ENCODE peak calls at places on chromosomes 16 and 17, in seven cellular contexts. One of them, this sample, is unnamed.

GRCh38 chr17:19022747-19023146 is 18.2 kb upstream of the FAM83G start:
- DNase-seq in left ventricle myocardium inferior: no peak
- DNase-seq in RWPE2: no peak
- DNase-seq in heart left ventricle: no peak
- DNase-seq in body of pancreas: no peak
- DNase-seq in GM12878: no peak
- DNase-seq in lung: no peak
- DNase-seq in this sample: no peak

GRCh38 chr16:9836118-9836736 is 346.0 kb downstream of the GRIN2A start:
- DNase-seq in left ventricle myocardium inferior: no peak
- DNase-seq in RWPE2: no peak
- DNase-seq in heart left ventricle: peak
- DNase-seq in body of pancreas: peak
- DNase-seq in GM12878: no peak
- DNase-seq in lung: no peak
- DNase-seq in this sample: no peak

GRCh38 chr17:41335747-41336146 is 14.9 kb downstream of the KRT33A start:
- DNase-seq in left ventricle myocardium inferior: no peak
- DNase-seq in RWPE2: no peak
- DNase-seq in heart left ventricle: no peak
- DNase-seq in body of pancreas: no peak
- DNase-seq in GM12878: no peak
- DNase-seq in lung: no peak
- DNase-seq in this sample: no peak

GRCh38 chr17:56594528-56595418 is 1.3 kb downstream of the NOG start:
- DNase-seq in left ventricle myocardium inferior: no peak
- DNase-seq in RWPE2: no peak
- DNase-seq in heart left ventricle: no peak
- DNase-seq in body of pancreas: no peak
- DNase-seq in GM12878: no peak
- DNase-seq in lung: no peak
- DNase-seq in this sample: no peak

GRCh38 chr17:14355556-14355955 is 54.7 kb downstream of the HS3ST3B1 start:
- DNase-seq in left ventricle myocardium inferior: no peak
- DNase-seq in RWPE2: no peak
- DNase-seq in heart left ventricle: no peak
- DNase-seq in body of pancreas: no peak
- DNase-seq in GM12878: no peak
- DNase-seq in lung: no peak
- DNase-seq in this sample: no peak

GRCh38 chr17:35698800-35699199 is 32.6 kb upstream of the RASL10B start:
- DNase-seq in left ventricle myocardium inferior: no peak
- DNase-seq in RWPE2: no peak
- DNase-seq in heart left ventricle: no peak
- DNase-seq in body of pancreas: no peak
- DNase-seq in GM12878: no peak
- DNase-seq in lung: no peak
- DNase-seq in this sample: no peak

GRCh38 chr17:45287526-45288264 is 25.8 kb upstream of the SPATA32 start:
- DNase-seq in left ventricle myocardium inferior: no peak
- DNase-seq in RWPE2: no peak
- DNase-seq in heart left ventricle: no peak
- DNase-seq in body of pancreas: no peak
- DNase-seq in GM12878: no peak
- DNase-seq in lung: no peak
- DNase-seq in this sample: no peak

GRCh38 chr16:1640261-1640956 is 28.2 kb downstream of the CRAMP1 start:
- DNase-seq in left ventricle myocardium inferior: no peak
- DNase-seq in RWPE2: no peak
- DNase-seq in heart left ventricle: no peak
- DNase-seq in body of pancreas: no peak
- DNase-seq in GM12878: no peak
- DNase-seq in lung: no peak
- DNase-seq in this sample: no peak

GRCh38 chr16:86925067-86925791 is 346.9 kb downstream of the FOXL1 start:
- DNase-seq in left ventricle myocardium inferior: no peak
- DNase-seq in RWPE2: no peak
- DNase-seq in heart left ventricle: no peak
- DNase-seq in body of pancreas: no peak
- DNase-seq in GM12878: no peak
- DNase-seq in lung: no peak
- DNase-seq in this sample: no peak

GRCh38 chr17:75754378-75755204 is 10.4 kb downstream of the GALK1 start:
- DNase-seq in left ventricle myocardium inferior: no peak
- DNase-seq in RWPE2: no peak
- DNase-seq in heart left ventricle: no peak
- DNase-seq in body of pancreas: no peak
- DNase-seq in GM12878: no peak
- DNase-seq in lung: no peak
- DNase-seq in this sample: no peak

GRCh38 chr17:78774956-78775571 is 7.0 kb downstream of the CYTH1 start:
- DNase-seq in left ventricle myocardium inferior: no peak
- DNase-seq in RWPE2: no peak
- DNase-seq in heart left ventricle: no peak
- DNase-seq in body of pancreas: no peak
- DNase-seq in GM12878: no peak
- DNase-seq in lung: no peak
- DNase-seq in this sample: peak

GRCh38 chr16:53492499-53492898 is 10.5 kb downstream of the AKTIP start:
- DNase-seq in left ventricle myocardium inferior: no peak
- DNase-seq in RWPE2: no peak
- DNase-seq in heart left ventricle: no peak
- DNase-seq in body of pancreas: no peak
- DNase-seq in GM12878: no peak
- DNase-seq in lung: no peak
- DNase-seq in this sample: no peak

GRCh38 chr17:60481604-60482003 is 44.4 kb downstream of the APPBP2 start:
- DNase-seq in left ventricle myocardium inferior: no peak
- DNase-seq in RWPE2: no peak
- DNase-seq in heart left ventricle: no peak
- DNase-seq in body of pancreas: no peak
- DNase-seq in GM12878: no peak
- DNase-seq in lung: no peak
- DNase-seq in this sample: no peak

GRCh38 chr16:85309656-85310587 is 197.7 kb upstream of the CIBAR2 start:
- DNase-seq in left ventricle myocardium inferior: peak
- DNase-seq in RWPE2: no peak
- DNase-seq in heart left ventricle: no peak
- DNase-seq in body of pancreas: no peak
- DNase-seq in GM12878: no peak
- DNase-seq in lung: no peak
- DNase-seq in this sample: no peak

GRCh38 chr16:85312174-85312573 is 199.9 kb upstream of the CIBAR2 start:
- DNase-seq in left ventricle myocardium inferior: no peak
- DNase-seq in RWPE2: no peak
- DNase-seq in heart left ventricle: no peak
- DNase-seq in body of pancreas: no peak
- DNase-seq in GM12878: no peak
- DNase-seq in lung: no peak
- DNase-seq in this sample: no peak

GRCh38 chr16:85312642-85313540 is 200.6 kb upstream of the CIBAR2 start:
- DNase-seq in left ventricle myocardium inferior: no peak
- DNase-seq in RWPE2: no peak
- DNase-seq in heart left ventricle: no peak
- DNase-seq in body of pancreas: no peak
- DNase-seq in GM12878: no peak
- DNase-seq in lung: no peak
- DNase-seq in this sample: no peak

GRCh38 chr16:85311741-85312140 is 199.5 kb upstream of the CIBAR2 start:
- DNase-seq in left ventricle myocardium inferior: no peak
- DNase-seq in RWPE2: no peak
- DNase-seq in heart left ventricle: no peak
- DNase-seq in body of pancreas: no peak
- DNase-seq in GM12878: no peak
- DNase-seq in lung: no peak
- DNase-seq in this sample: no peak

DNA sequence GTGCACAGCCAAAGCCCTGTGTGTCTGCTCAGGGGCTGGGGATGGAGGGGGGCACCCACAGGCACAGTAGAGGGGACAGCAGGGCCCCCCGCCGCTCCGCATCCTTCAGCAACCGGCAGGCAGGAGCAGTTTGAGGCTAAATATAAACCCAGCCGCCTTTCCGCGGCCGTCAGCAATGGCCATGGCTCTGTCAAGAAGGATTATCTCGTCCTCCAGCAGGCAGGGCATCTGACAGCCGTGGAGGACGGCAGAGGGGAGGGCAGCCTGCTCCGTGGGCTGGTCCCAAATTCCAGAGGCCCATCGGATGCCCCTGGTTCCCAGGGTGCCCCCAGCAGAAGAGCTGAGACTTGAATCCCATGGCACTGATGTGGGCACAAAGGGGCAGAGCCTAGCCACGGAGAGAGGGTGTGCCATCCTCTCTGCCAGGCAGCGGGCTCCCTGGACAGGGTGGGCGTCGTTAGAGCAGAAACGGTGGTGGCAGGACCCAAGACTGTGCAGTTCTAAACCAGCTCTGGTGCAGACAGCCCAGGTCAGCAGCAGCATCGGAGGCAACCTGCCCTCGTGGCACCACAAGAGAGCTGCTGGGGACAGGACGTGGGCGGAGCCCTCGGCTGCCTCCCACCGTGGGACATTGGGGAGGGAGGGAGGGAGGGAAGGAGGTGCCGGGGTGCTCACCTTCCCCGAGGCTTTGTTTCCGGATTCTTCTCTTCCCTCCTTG is 198.8 kb upstream of the CIBAR2 start:
- DNase-seq in left ventricle myocardium inferior: peak
- DNase-seq in RWPE2: no peak
- DNase-seq in heart left ventricle: no peak
- DNase-seq in body of pancreas: no peak
- DNase-seq in GM12878: no peak
- DNase-seq in lung: no peak
- DNase-seq in this sample: peak
- H3K4me3 ChIP-seq in left ventricle myocardium inferior: no peak
- H3K4me3 ChIP-seq in RWPE2: no peak
- H3K4me3 ChIP-seq in heart left ventricle: no peak
- H3K4me3 ChIP-seq in body of pancreas: no peak
- H3K4me3 ChIP-seq in GM12878: no peak
- H3K4me3 ChIP-seq in lung: no peak
- H3K4me3 ChIP-seq in this sample: peak

GRCh38 chr17:77034677-77035424 is 105.9 kb upstream of the SEC14L1 start:
- DNase-seq in left ventricle myocardium inferior: no peak
- DNase-seq in RWPE2: no peak
- DNase-seq in heart left ventricle: no peak
- DNase-seq in body of pancreas: no peak
- DNase-seq in GM12878: no peak
- DNase-seq in lung: no peak
- DNase-seq in this sample: no peak

GRCh38 chr17:77037943-77038342 is 102.8 kb upstream of the SEC14L1 start:
- DNase-seq in left ventricle myocardium inferior: no peak
- DNase-seq in RWPE2: no peak
- DNase-seq in heart left ventricle: no peak
- DNase-seq in body of pancreas: no peak
- DNase-seq in GM12878: no peak
- DNase-seq in lung: no peak
- DNase-seq in this sample: no peak

GRCh38 chr17:77035526-77035925 is 105.2 kb upstream of the SEC14L1 start:
- DNase-seq in left ventricle myocardium inferior: no peak
- DNase-seq in RWPE2: no peak
- DNase-seq in heart left ventricle: no peak
- DNase-seq in body of pancreas: no peak
- DNase-seq in GM12878: no peak
- DNase-seq in lung: no peak
- DNase-seq in this sample: no peak

GRCh38 chr17:77036136-77036840 is 104.5 kb upstream of the SEC14L1 start:
- DNase-seq in left ventricle myocardium inferior: no peak
- DNase-seq in RWPE2: no peak
- DNase-seq in heart left ventricle: no peak
- DNase-seq in body of pancreas: no peak
- DNase-seq in GM12878: no peak
- DNase-seq in lung: no peak
- DNase-seq in this sample: no peak

DNA sequence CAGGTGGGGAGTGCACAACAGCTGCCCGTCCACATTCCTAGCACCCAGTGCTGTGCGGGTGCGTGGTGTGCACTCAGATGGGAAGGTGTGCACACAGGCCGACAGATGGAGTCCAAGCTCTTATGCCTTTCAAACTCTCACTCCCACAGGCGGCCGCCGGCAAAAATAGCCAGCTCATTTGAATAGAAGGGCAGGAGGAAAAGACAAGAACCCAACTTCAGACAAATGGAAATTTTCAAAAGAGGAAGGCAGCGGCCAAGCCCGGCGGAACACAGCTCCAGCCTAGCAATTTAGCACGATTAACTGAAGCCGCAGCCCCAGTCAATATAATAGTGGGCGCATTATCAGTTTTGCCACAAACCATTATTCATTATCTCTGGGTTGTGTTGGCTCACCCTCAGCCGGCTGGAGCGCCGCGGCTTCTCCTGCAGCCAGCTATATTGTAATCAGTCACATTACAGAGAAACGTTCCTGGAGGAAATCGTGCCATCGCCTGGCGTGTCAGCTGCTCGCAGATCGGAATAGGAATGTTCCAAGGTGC is 103.9 kb upstream of the SEC14L1 start:
- DNase-seq in left ventricle myocardium inferior: peak
- DNase-seq in RWPE2: no peak
- DNase-seq in heart left ventricle: no peak
- DNase-seq in body of pancreas: no peak
- DNase-seq in GM12878: no peak
- DNase-seq in lung: no peak
- DNase-seq in this sample: no peak
- TF ChIP-seq CTCF in left ventricle myocardium inferior: no peak
- TF ChIP-seq CTCF in RWPE2: peak
- TF ChIP-seq CTCF in heart left ventricle: no peak
- TF ChIP-seq CTCF in body of pancreas: no peak
- TF ChIP-seq CTCF in GM12878: no peak
- TF ChIP-seq CTCF in lung: no peak
- TF ChIP-seq CTCF in this sample: no peak

GRCh38 chr16:57742543-57742942 is 7.0 kb downstream of the KATNB1 start:
- DNase-seq in left ventricle myocardium inferior: no peak
- DNase-seq in RWPE2: no peak
- DNase-seq in heart left ventricle: no peak
- DNase-seq in body of pancreas: no peak
- DNase-seq in GM12878: no peak
- DNase-seq in lung: no peak
- DNase-seq in this sample: no peak
- H3K27ac ChIP-seq in left ventricle myocardium inferior: no peak
- H3K27ac ChIP-seq in RWPE2: no peak
- H3K27ac ChIP-seq in heart left ventricle: no peak
- H3K27ac ChIP-seq in body of pancreas: no peak
- H3K27ac ChIP-seq in GM12878: no peak
- H3K27ac ChIP-seq in lung: no peak
- H3K27ac ChIP-seq in this sample: no peak

DNA sequence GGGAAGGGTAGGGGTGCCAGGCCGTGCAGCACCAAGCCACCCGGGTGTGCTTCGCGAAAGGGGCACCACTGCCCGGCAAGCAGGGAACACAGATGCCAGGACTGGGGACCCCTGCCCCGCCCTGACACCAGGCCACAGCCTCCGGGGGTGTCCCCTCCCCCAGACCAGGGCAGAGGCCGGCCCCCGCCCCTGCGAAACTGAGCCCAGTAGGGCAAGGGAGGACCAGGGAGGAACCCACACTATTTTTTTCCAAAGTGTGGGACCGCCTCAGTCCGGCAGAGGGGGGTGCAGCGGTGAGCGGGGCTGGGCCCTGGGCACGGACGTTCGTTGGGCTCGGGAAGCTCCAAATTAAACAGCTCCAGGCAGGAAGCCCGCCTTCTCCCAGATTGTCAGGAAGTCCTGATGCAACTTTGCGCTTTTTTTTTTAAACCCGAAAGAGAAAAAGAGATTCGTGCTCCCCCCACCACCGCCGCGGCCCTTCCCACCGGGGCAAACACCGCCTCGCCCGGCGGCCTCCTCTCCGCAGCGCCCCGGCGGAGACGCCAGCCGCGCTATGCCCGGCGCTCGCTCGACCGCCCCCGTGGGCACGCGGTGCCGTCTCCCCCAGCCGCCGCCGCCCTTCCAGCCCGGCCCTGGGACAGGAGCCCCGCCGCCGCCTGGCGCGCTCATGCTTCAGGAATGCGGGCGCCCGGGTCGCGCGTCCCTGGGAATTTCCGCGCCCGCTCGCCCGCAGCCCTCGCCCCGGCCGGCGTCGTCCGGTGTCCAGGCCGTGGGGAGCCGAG is 755 bp downstream of the PIEZO1 start:
- DNase-seq in left ventricle myocardium inferior: peak
- DNase-seq in RWPE2: peak
- DNase-seq in heart left ventricle: peak
- DNase-seq in body of pancreas: peak
- DNase-seq in GM12878: no peak
- DNase-seq in lung: peak
- DNase-seq in this sample: no peak
- H3K4me3 ChIP-seq in left ventricle myocardium inferior: peak
- H3K4me3 ChIP-seq in RWPE2: peak
- H3K4me3 ChIP-seq in heart left ventricle: peak
- H3K4me3 ChIP-seq in body of pancreas: peak
- H3K4me3 ChIP-seq in GM12878: peak
- H3K4me3 ChIP-seq in lung: peak
- H3K4me3 ChIP-seq in this sample: peak